ENCODE peak calls at places on chromosomes 5 and 9, in four cellular contexts. One of them, this sample, is unnamed.

GRCh38 chr9:71812385-71812784 is 44.1 kb upstream of the CEMIP2 start:
- DNase-seq in chondrocyte: no peak
- DNase-seq in SK-MEL-5: peak
- DNase-seq in endothelial cell: no peak
- DNase-seq in this sample: no peak

GRCh38 chr9:11088826-11089374 is 476.1 kb upstream of the PTPRD start:
- DNase-seq in chondrocyte: no peak
- DNase-seq in endothelial cell: no peak
- DNase-seq in SK-MEL-5: no peak
- DNase-seq in this sample: no peak

GRCh38 chr5:116075117-116075910 is 9.5 kb upstream of the COMMD10 start:
- DNase-seq in chondrocyte: no peak
- DNase-seq in SK-MEL-5: peak
- DNase-seq in endothelial cell: no peak
- DNase-seq in this sample: no peak

GRCh38 chr9:113511856-113512761 is 48.6 kb downstream of the RGS3 start:
- DNase-seq in SK-MEL-5: no peak
- DNase-seq in chondrocyte: peak
- DNase-seq in endothelial cell: no peak
- DNase-seq in this sample: peak

GRCh38 chr9:35811364-35812024 is 568 bp downstream of the SPAG8 start:
- DNase-seq in endothelial cell: no peak
- DNase-seq in SK-MEL-5: no peak
- DNase-seq in chondrocyte: no peak
- DNase-seq in this sample: no peak

GRCh38 chr9:134916161-134916665 is 1.5 kb downstream of the FCN1 start:
- DNase-seq in chondrocyte: peak
- DNase-seq in endothelial cell: no peak
- DNase-seq in SK-MEL-5: no peak
- DNase-seq in this sample: peak

GRCh38 chr9:96382175-96382574 is 1.3 kb downstream of the SLC35D2 start:
- DNase-seq in SK-MEL-5: no peak
- DNase-seq in endothelial cell: no peak
- DNase-seq in chondrocyte: no peak
- DNase-seq in this sample: no peak

GRCh38 chr5:181224390-181225234 is 1.5 kb downstream of the TRIM41 start:
- DNase-seq in chondrocyte: no peak
- DNase-seq in endothelial cell: no peak
- DNase-seq in SK-MEL-5: no peak
- DNase-seq in this sample: peak

GRCh38 chr9:127204771-127205470 is 59.7 kb upstream of the GARNL3 start:
- DNase-seq in chondrocyte: peak
- DNase-seq in endothelial cell: no peak
- DNase-seq in SK-MEL-5: peak
- DNase-seq in this sample: peak

GRCh38 chr9:35903049-35903448 is 3.0 kb upstream of the HRCT1 start:
- DNase-seq in endothelial cell: peak
- DNase-seq in chondrocyte: no peak
- DNase-seq in SK-MEL-5: peak
- DNase-seq in this sample: no peak

GRCh38 chr5:38845555-38846378 is at the start of gene OSMR:
- DNase-seq in chondrocyte: peak
- DNase-seq in SK-MEL-5: peak
- DNase-seq in endothelial cell: peak
- DNase-seq in this sample: peak

GRCh38 chr5:8188874-8189588 is 320.1 kb downstream of the MTRR start:
- DNase-seq in endothelial cell: no peak
- DNase-seq in SK-MEL-5: no peak
- DNase-seq in chondrocyte: no peak
- DNase-seq in this sample: no peak

GRCh38 chr5:42952575-42952974 is 87.5 kb downstream of the ANXA2R start:
- DNase-seq in chondrocyte: no peak
- DNase-seq in endothelial cell: no peak
- DNase-seq in SK-MEL-5: no peak
- DNase-seq in this sample: no peak

GRCh38 chr5:131209506-131210191 is 38.9 kb downstream of the LYRM7 start:
- DNase-seq in SK-MEL-5: no peak
- DNase-seq in endothelial cell: no peak
- DNase-seq in chondrocyte: no peak
- DNase-seq in this sample: no peak

GRCh38 chr5:96655506-96655905 is 6.7 kb upstream of the CAST start:
- DNase-seq in SK-MEL-5: no peak
- DNase-seq in endothelial cell: no peak
- DNase-seq in chondrocyte: no peak
- DNase-seq in this sample: no peak

GRCh38 chr5:83436276-83436675 is 35.3 kb upstream of the VCAN start:
- DNase-seq in endothelial cell: no peak
- DNase-seq in chondrocyte: no peak
- DNase-seq in SK-MEL-5: no peak
- DNase-seq in this sample: no peak

GRCh38 chr5:60339691-60340191 is 360.2 kb downstream of the DEPDC1B start:
- DNase-seq in chondrocyte: no peak
- DNase-seq in endothelial cell: no peak
- DNase-seq in SK-MEL-5: no peak
- DNase-seq in this sample: no peak

GRCh38 chr5:38593959-38594358 is 37.5 kb upstream of the LIFR start:
- DNase-seq in chondrocyte: no peak
- DNase-seq in endothelial cell: no peak
- DNase-seq in SK-MEL-5: no peak
- DNase-seq in this sample: no peak

GRCh38 chr9:1604942-1605560 is 410.1 kb upstream of the SMARCA2 start:
- DNase-seq in SK-MEL-5: peak
- DNase-seq in chondrocyte: no peak
- DNase-seq in endothelial cell: peak
- DNase-seq in this sample: no peak

GRCh38 chr9:89375181-89375760 is 57.0 kb downstream of the SECISBP2 start:
- DNase-seq in chondrocyte: no peak
- DNase-seq in SK-MEL-5: peak
- DNase-seq in endothelial cell: no peak
- DNase-seq in this sample: peak